ENCODE peak calls at places on chromosomes 7 and 10, in five cellular contexts. D is ovary, N is SK-N-SH, U is sigmoid colon, X is psoas muscle. C is an unnamed sample. For H3K27me3 and H3K9me3, the result is how much of the 10 kb centered on the place peaks cover.

GRCh38 chr7:130334274-130334673 is 10.3 kb upstream of the CPA5 start:
- DNase-seq in D (peak), N (no peak), U (no peak), X (no peak), C (no peak)

GRCh38 chr7:39199951-39200350 is 222.2 kb downstream of the POU6F2 start:
- DNase-seq in D (no peak), N (no peak), U (no peak), X (no peak), C (no peak)

GRCh38 chr7:2738110-2738509 is 50.1 kb downstream of the AMZ1 start:
- DNase-seq in D (peak), N (no peak), U (peak), X (peak), C (no peak)

GRCh38 chr10:105992928-105993327 is 1171.6 kb downstream of the SORCS1 start:
- DNase-seq in D (no peak), N (no peak), U (no peak), X (no peak), C (no peak)

GRCh38 chr10:102710604-102711003 is 3.6 kb downstream of the ARL3 start:
- DNase-seq in D (no peak), N (no peak), U (no peak), X (no peak), C (no peak)

GRCh38 chr10:25425776-25426175 is 251.0 kb downstream of the GPR158 start:
- DNase-seq in D (no peak), N (no peak), U (no peak), X (no peak), C (no peak)

GRCh38 chr10:132459252-132460028 is 62.4 kb downstream of the PWWP2B start:
- DNase-seq in D (peak), N (no peak), U (no peak), X (peak), C (peak)

GRCh38 chr10:21531164-21531563 is 2.9 kb upstream of the MLLT10 start:
- DNase-seq in D (no peak), N (no peak), U (no peak), X (no peak), C (no peak)

GRCh38 chr7:76358053-76358477 is 726 bp downstream of the YWHAG start:
- DNase-seq in D (peak), N (peak), U (peak), X (peak), C (peak)

GRCh38 chr7:36266201-36266600 is 113.1 kb downstream of the EEPD1 start:
- DNase-seq in D (no peak), N (no peak), U (no peak), X (no peak), C (no peak)

GRCh38 chr10:84427903-84428650 is 99.7 kb downstream of the CCSER2 start:
- DNase-seq in D (no peak), N (no peak), U (no peak), X (no peak), C (no peak)

GRCh38 chr10:13788701-13789447 is 202.1 kb downstream of the PRPF18 start:
- DNase-seq in D (peak), N (no peak), U (peak), X (peak), C (peak)

GRCh38 chr10:87670591-87670990 is 10.9 kb downstream of the PAPSS2 start:
- DNase-seq in D (no peak), N (no peak), U (no peak), X (no peak), C (no peak)

GRCh38 chr7:33043434-33043833 is 19.1 kb downstream of the NT5C3A start:
- DNase-seq in D (no peak), N (no peak), U (no peak), X (no peak), C (no peak)

GRCh38 chr7:57415730-57416129 is 34.2 kb upstream of the ZNF716 start:
- DNase-seq in D (no peak), N (no peak), U (no peak), X (no peak), C (no peak)

GRCh38 chr10:62058896-62059423 is 157.5 kb downstream of the ARID5B start:
- DNase-seq in D (no peak), N (no peak), U (no peak), X (no peak), C (no peak)

GRCh38 chr10:105494944-105495343 is 853.9 kb downstream of the SORCS3 start:
- DNase-seq in D (no peak), N (no peak), U (no peak), X (no peak), C (no peak)

GRCh38 chr7:45124351-45124750 is 12.9 kb upstream of the TBRG4 start:
- DNase-seq in D (no peak), N (no peak), U (no peak), X (no peak), C (no peak)

GRCh38 chr7:95811846-95812445 is 39.6 kb downstream of the DYNC1I1 start:
- DNase-seq in D (peak), N (peak), U (no peak), X (no peak), C (no peak)

GRCh38 chr7:47873767-47874166 is 74.5 kb downstream of the PKD1L1 start:
- DNase-seq in D (no peak), N (no peak), U (no peak), X (no peak), C (no peak)

GRCh38 chr7:18530224-18531179 is 35.0 kb downstream of the HDAC9 start:
- DNase-seq in D (no peak), N (no peak), U (no peak), X (no peak), C (no peak)

GRCh38 chr7:108385834-108386422 is 70.3 kb downstream of the NRCAM start:
- DNase-seq in D (no peak), N (no peak), U (no peak), X (no peak), C (no peak)

GRCh38 chr10:74921744-74922143 is 95.3 kb downstream of the KAT6B start:
- DNase-seq in D (no peak), N (peak), U (no peak), X (no peak), C (no peak)

GRCh38 chr7:142832452-142832851 is 22.4 kb upstream of the EPHB6 start:
- DNase-seq in D (no peak), N (no peak), U (no peak), X (no peak), C (no peak)

GRCh38 chr7:759569-759968 is 32.5 kb upstream of the PRKAR1B start:
- DNase-seq in D (peak), N (no peak), U (no peak), X (peak), C (no peak)

GRCh38 chr10:99551158-99551557 is 18.4 kb downstream of the NKX2-3 start:
- DNase-seq in D (no peak), N (peak), U (peak), X (no peak), C (no peak)

GRCh38 chr7:130356760-130357611 is 12.4 kb downstream of the CPA5 start:
- DNase-seq in D (peak), N (peak), U (peak), X (peak), C (no peak)

GRCh38 chr10:80422221-80422536 is 13.8 kb downstream of the PRXL2A start:
- DNase-seq in D (no peak), N (no peak), U (no peak), X (no peak), C (no peak)

GRCh38 chr10:43200538-43201390 is 62.5 kb downstream of the CSGALNACT2 start:
- DNase-seq in D (no peak), N (peak), U (peak), X (peak), C (no peak)

GRCh38 chr10:110780704-110781103 is 91.0 kb upstream of the PDCD4 start:
- DNase-seq in D (no peak), N (no peak), U (no peak), X (peak), C (peak)

GRCh38 chr10:109895848-109896247 is 27.5 kb downstream of the XPNPEP1 start:
- DNase-seq in D (no peak), N (no peak), U (no peak), X (no peak), C (no peak)

GRCh38 chr10:73744690-73744994 is 470 bp downstream of the SEC24C start:
- DNase-seq in D (no peak), N (peak), U (peak), X (peak), C (peak)

GRCh38 chr10:38159007-38159406 is 64.9 kb downstream of the ZNF37A start:
- DNase-seq in D (no peak), N (no peak), U (no peak), X (no peak), C (no peak)

GRCh38 chr7:8258734-8259133 is 3.2 kb downstream of the ICA1 start:
- DNase-seq in D (no peak), N (no peak), U (no peak), X (no peak), C (no peak)

GRCh38 chr10:124560377-124560776 is 98.8 kb downstream of the LHPP start:
- DNase-seq in D (no peak), N (no peak), U (peak), X (peak), C (peak)

GRCh38 chr10:127973810-127974311 is 67.0 kb downstream of the PTPRE start:
- DNase-seq in D (no peak), N (peak), U (peak), X (no peak), C (peak)

GRCh38 chr7:135272303-135272702 is 38.7 kb downstream of the STRA8 start:
- DNase-seq in D (no peak), N (no peak), U (no peak), X (no peak), C (no peak)
- H3K27me3 ChIP-seq in D (under half), N (under half), U (under half), X (under half), C (under half)

GRCh38 chr10:98231417-98231816 is 36.6 kb downstream of the LOXL4 start:
- DNase-seq in D (no peak), N (no peak), U (no peak), X (no peak), C (no peak)
- H3K9me3 ChIP-seq in D (under half), N (under half), U (under half), X (under half), C (under half)

GRCh38 chr10:78942006-78942405 is 126.8 kb upstream of the ZMIZ1 start:
- DNase-seq in D (no peak), N (no peak), U (no peak), X (no peak), C (no peak)

GRCh38 chr10:78947226-78947625 is 121.5 kb upstream of the ZMIZ1 start:
- DNase-seq in D (no peak), N (no peak), U (no peak), X (no peak), C (no peak)

GRCh38 chr10:78945838-78946237 is 122.9 kb upstream of the ZMIZ1 start:
- DNase-seq in D (no peak), N (no peak), U (no peak), X (no peak), C (no peak)

GRCh38 chr10:78947733-78948132 is 121.0 kb upstream of the ZMIZ1 start:
- DNase-seq in D (no peak), N (no peak), U (no peak), X (no peak), C (no peak)

GRCh38 chr10:78944658-78945333 is 124.0 kb upstream of the ZMIZ1 start:
- DNase-seq in D (peak), N (no peak), U (peak), X (peak), C (no peak)
- TF ChIP-seq CTCF in D (no peak), N (peak), U (no peak), X (no peak), C (no peak)

GRCh38 chr7:151387161-151388006 is 22.5 kb downstream of the WDR86 start:
- DNase-seq in D (no peak), N (no peak), U (no peak), X (peak), C (peak)
- H3K27me3 ChIP-seq in D (under half), N (under half), U (under half), X (under half), C (half or more)

GRCh38 chr7:64934478-64934877 is 31.4 kb downstream of the ZNF273 start:
- DNase-seq in D (no peak), N (no peak), U (no peak), X (no peak), C (no peak)
- H3K9me3 ChIP-seq in D (under half), N (under half), U (under half), X (under half), C (half or more)